ENCODE peak calls at places on chromosomes 7 and 10, in eight cellular contexts. E is breast epithelium, S is cardiac muscle cell, L is HFF-Myc, Z is body of pancreas, G is neural progenitor cell, K is BJ, H is pancreas. Q is an unnamed sample.

GRCh38 chr7:66016131-66016461 is 34.1 kb upstream of the GUSB start:
- DNase-seq in E (no peak), S (peak; percentile 41), L (peak; percentile 11), Z (no peak), G (no peak), K (no peak), H (no peak), Q (peak; percentile 32)

GRCh38 chr10:7592627-7593026 is 74.1 kb downstream of the ITIH5 start:
- DNase-seq in E (no peak), S (no peak), L (no peak), Z (no peak), G (no peak), K (no peak), H (no peak), Q (no peak)

GRCh38 chr7:31516680-31517079 is 2.8 kb downstream of the ITPRID1 start:
- DNase-seq in E (no peak), S (no peak), L (no peak), Z (no peak), G (no peak), K (no peak), H (no peak), Q (no peak)

GRCh38 chr7:115023219-115023618 is 101.3 kb downstream of the MDFIC start:
- DNase-seq in E (no peak), S (no peak), L (no peak), Z (no peak), G (no peak), K (no peak), H (no peak), Q (no peak)

GRCh38 chr7:148872198-148872597 is 11.9 kb downstream of the EZH2 start:
- DNase-seq in E (no peak), S (peak; percentile 9), L (no peak), Z (no peak), G (no peak), K (no peak), H (no peak), Q (no peak)

GRCh38 chr7:141355057-141355456 is 196.2 kb upstream of the AGK start:
- DNase-seq in E (no peak), S (peak; percentile 26), L (no peak), Z (no peak), G (no peak), K (no peak), H (no peak), Q (no peak)

GRCh38 chr7:87574630-87575029 is 26.1 kb downstream of the ABCB1 start:
- DNase-seq in E (no peak), S (peak; percentile 10), L (peak; percentile 3), Z (no peak), G (no peak), K (peak; percentile 24), H (no peak), Q (peak; percentile 44)

GRCh38 chr10:1094112-1095057 is 38.2 kb downstream of the WDR37 start:
- DNase-seq in E (no peak), S (no peak), L (no peak), Z (no peak), G (no peak), K (no peak), H (no peak), Q (no peak)

GRCh38 chr7:113801751-113802150 is 117.1 kb downstream of the PPP1R3A start:
- DNase-seq in E (no peak), S (no peak), L (no peak), Z (no peak), G (no peak), K (no peak), H (no peak), Q (no peak)

DNA sequence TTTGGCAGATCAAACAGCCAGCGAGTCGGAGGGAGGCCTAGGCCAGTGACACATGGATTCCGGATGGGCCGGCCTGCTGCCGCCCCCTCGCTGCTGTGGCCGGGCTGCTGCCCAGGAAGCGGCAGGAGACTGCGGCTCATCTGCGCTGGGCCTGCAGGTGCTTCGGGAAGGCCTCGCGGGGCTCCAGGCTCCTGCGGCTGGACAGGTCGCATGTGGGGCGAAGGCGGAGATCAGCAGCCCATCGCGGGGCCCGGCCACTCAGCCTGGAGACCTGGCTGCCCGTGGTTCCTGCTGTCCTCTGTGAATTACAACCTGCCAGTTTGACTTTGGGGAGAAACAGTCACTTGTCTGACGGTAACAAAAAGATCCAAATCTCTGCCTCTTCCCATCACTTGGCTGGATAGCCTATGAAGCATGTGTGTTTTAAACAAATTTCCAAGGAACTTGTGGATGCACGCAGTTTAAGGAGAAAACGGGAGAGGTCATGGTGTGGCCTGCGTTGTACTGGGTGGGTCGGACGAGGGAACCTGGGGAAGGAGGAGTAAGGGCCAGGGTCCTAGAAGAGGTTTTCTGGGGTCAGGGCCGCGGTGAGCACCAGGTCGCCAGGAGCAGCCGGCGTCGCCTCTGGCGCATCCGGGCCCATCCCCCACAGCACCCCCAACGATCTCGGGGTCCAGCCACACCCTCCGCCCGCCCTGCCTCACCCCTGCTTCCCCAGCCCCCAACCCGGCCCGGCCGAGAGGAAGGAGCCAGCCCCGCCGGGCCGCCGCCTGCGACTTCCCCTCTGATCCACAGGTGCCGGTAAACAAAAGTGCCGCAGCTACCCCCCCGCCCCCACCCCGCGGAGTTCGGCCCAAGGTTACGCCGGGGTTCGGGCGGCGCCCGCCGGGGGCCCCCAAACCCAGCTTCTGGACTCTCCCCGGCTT is 1.6 kb downstream of the SPOCK2 start:
- DNase-seq in E (no peak), S (no peak), L (no peak), Z (no peak), G (peak; percentile 75), K (no peak), H (no peak), Q (no peak)
- H3K4me3 ChIP-seq in E (peak overlapping the region; percentile 34), S (peak overlapping the region; percentile 35), L (no peak overlapping the region), Z (no peak overlapping the region), G (peak overlapping the region; percentile 62), K (no peak overlapping the region), H (peak overlapping the region; percentile 39), Q (peak overlapping the region; percentile 55)

DNA sequence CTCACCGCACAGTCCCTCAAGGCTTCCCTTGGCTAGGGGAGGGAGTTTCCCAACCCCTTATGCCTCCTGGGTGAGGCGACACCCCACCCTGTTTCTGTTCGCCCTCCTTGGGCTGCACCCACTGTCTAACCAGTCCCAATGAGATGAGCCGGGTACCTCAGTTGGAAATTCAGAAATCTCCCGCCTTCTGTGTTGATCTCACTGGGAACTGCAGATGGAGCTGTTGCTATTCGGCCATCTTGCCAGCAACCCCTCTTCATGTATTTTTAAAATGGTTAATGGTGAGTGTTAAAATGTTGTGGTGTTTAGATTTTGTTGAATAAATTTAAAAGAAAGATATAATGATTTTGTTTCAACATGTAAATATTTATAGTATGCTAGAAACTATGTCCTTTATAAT is 22.0 kb downstream of the UMAD1 start:
- DNase-seq in E (no peak), S (no peak), L (no peak), Z (no peak), G (peak; percentile 58), K (no peak), H (no peak), Q (no peak)
- TF ChIP-seq CTCF in E (no peak), S (peak; percentile 15), L (peak; percentile 31), Z (peak; percentile 9), G (peak; percentile 69), K (peak; percentile 39), H (no peak), Q (peak; percentile 42)

GRCh38 chr7:131555565-131556054 is 818 bp downstream of the PODXL start:
- DNase-seq in E (no peak), S (no peak), L (no peak), Z (peak; percentile 43), G (peak; percentile 28), K (no peak), H (no peak), Q (no peak)
- H3K4me3 ChIP-seq in E (peak overlapping the region; percentile 63), S (peak overlapping the region; percentile 82), L (peak overlapping the region; percentile 41), Z (peak overlapping the region; percentile 51), G (peak overlapping the region; percentile 78), K (peak overlapping the region; percentile 33), H (peak overlapping the region; percentile 87), Q (peak overlapping the region; percentile 49)

DNA sequence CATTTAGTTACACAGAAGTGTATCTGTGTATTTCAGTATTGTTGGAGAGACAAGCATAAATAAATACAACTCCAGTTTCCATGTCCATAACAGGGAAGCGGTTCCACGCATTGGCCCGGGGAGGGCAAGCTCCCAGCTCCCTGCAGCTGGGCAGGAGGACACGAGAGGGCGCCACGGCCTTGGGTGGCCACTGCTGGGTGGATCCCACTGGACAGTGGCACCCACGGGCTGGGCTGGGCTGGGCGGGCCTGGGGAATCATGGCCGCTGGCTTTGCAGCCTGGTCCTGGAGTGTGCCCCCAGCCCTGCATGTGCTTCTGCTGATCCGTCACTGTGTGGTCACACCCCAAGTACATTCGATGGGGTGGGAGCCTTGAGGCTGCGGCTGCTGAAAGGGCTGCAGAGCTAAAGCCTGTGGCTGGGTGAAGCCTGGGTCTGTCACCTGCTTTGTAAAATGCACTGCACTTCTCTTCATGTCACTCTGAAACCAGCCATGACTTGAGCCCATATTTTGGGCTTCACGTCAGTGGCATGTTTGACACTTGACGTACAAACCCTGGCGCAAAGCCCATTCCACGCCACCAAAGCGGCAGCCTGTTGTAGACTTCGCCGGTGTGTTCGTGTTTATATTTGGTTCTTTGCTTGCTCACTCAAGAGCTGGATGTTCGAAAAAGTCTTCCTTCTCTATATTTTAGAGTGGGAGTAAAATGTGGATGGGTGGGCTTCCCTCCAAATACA is 27.5 kb downstream of the LRRC27 start:
- DNase-seq in E (no peak), S (no peak), L (no peak), Z (no peak), G (no peak), K (no peak), H (no peak), Q (no peak)
- TF ChIP-seq CTCF in E (no peak), S (no peak), L (no peak), Z (no peak), G (peak; percentile 7), K (peak; percentile 2), H (no peak), Q (no peak)

GRCh38 chr10:43322321-43322720 is 49.1 kb upstream of the FXYD4 start:
- DNase-seq in E (no peak), S (no peak), L (no peak), Z (peak; percentile 54), G (no peak), K (no peak), H (peak; percentile 30), Q (no peak)

GRCh38 chr10:43324847-43325246 is 46.6 kb upstream of the FXYD4 start:
- DNase-seq in E (no peak), S (no peak), L (no peak), Z (no peak), G (no peak), K (no peak), H (no peak), Q (no peak)

GRCh38 chr10:43322769-43323168 is 48.7 kb upstream of the FXYD4 start:
- DNase-seq in E (peak; percentile 58), S (peak; percentile 93), L (peak; percentile 38), Z (peak; percentile 93), G (peak; percentile 99), K (no peak), H (peak; percentile 85), Q (peak; percentile 56)

GRCh38 chr10:43320226-43320625 is 51.2 kb upstream of the FXYD4 start:
- DNase-seq in E (no peak), S (no peak), L (no peak), Z (no peak), G (no peak), K (no peak), H (no peak), Q (no peak)

DNA sequence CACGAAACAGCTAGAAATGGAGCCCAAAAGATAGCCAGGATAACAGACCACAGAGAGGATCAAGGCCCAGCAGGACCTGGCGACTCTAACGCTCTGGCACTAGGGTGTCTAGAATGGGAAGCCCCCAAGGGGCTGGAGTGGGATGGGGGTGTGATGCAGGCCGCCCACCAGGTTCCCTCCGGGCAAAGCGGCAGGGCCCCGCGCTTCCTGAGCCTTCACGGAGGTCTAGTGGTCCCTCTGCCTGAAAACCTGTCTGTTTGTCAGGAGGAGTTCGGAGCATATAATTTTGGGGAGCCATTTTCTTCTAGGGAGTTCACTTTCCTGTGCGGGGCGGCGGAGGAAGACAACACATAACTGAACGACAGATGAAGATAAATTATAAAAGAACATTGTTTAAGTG is 48.2 kb upstream of the FXYD4 start:
- DNase-seq in E (no peak), S (no peak), L (no peak), Z (no peak), G (no peak), K (no peak), H (no peak), Q (no peak)
- H3K4me3 ChIP-seq in E (no peak overlapping the region), S (peak overlapping the region; percentile 17), L (no peak overlapping the region), Z (no peak overlapping the region), G (peak overlapping the region; percentile 37), K (no peak overlapping the region), H (peak overlapping the region; percentile 40), Q (peak overlapping the region; percentile 19)

Q was measured in kidney epithelial cell.